ENCODE peak calls at places on chromosomes 5 and 9, in four cellular contexts. W is head of caudate nucleus, A is caudate nucleus, F is progenitor cell of endocrine pancreas. H is an unnamed sample.

GRCh38 chr5:89374818-89375521 is 492.0 kb upstream of the MEF2C start:
- DNase-seq in W (no peak), A (no peak), F (no peak), H (no peak)

GRCh38 chr5:180647465-180647864 is 1.9 kb downstream of the FLT4 start:
- DNase-seq in W (no peak), A (no peak), F (no peak), H (no peak)

GRCh38 chr9:123364241-123364824 is 8.3 kb downstream of the CRB2 start:
- DNase-seq in W (peak; percentile 84), A (peak; percentile 78), F (no peak), H (no peak)

GRCh38 chr9:98465799-98466198 is 210.3 kb upstream of the TBC1D2 start:
- DNase-seq in W (no peak), A (no peak), F (no peak), H (no peak)

GRCh38 chr9:122051401-122052346 is 41.4 kb downstream of the TTLL11 start:
- DNase-seq in W (no peak), A (no peak), F (no peak), H (no peak)

GRCh38 chr5:178499352-178499751 is 90.8 kb downstream of the COL23A1 start:
- DNase-seq in W (no peak), A (no peak), F (no peak), H (no peak)

GRCh38 chr9:33903157-33903780 is 86.3 kb downstream of the UBE2R2 start:
- DNase-seq in W (no peak), A (no peak), F (no peak), H (no peak)

GRCh38 chr9:72896439-72896838 is 56.4 kb downstream of the ALDH1A1 start:
- DNase-seq in W (no peak), A (no peak), F (no peak), H (no peak)

GRCh38 chr9:131840220-131840619 is 100.3 kb upstream of the RAPGEF1 start:
- DNase-seq in W (no peak), A (no peak), F (no peak), H (no peak)

GRCh38 chr9:23851024-23851629 is 25.1 kb upstream of the ELAVL2 start:
- DNase-seq in W (no peak), A (no peak), F (peak; percentile 35), H (no peak)

H was measured in NCI-H1930.